ENCODE peak calls at places on chromosomes 7 and 10, in five cellular contexts. D, B, I, F and V are unnamed samples.

GRCh38 chr7:157440346-157441022 is 103.7 kb downstream of the DNAJB6 start:
- DNase-seq in D (no peak), B (no peak), I (no peak), F (no peak), V (no peak)

GRCh38 chr7:85851571-85852193 is 664.8 kb upstream of the SEMA3D start:
- DNase-seq in D (peak; percentile 16), B (no peak), I (no peak), F (peak; percentile 10), V (peak; percentile 69)

GRCh38 chr7:78149787-78150186 is 351.2 kb downstream of the PHTF2 start:
- DNase-seq in D (no peak), B (no peak), I (no peak), F (no peak), V (peak; percentile 85)

GRCh38 chr7:69162931-69163330 is 435.3 kb upstream of the AUTS2 start:
- DNase-seq in D (no peak), B (no peak), I (no peak), F (no peak), V (no peak)

GRCh38 chr7:30285067-30285530 is 702 bp downstream of the ZNRF2 start:
- DNase-seq in D (no peak), B (peak; percentile 47), I (no peak), F (no peak), V (peak; percentile 8)

GRCh38 chr10:121919666-121920065 is 8.2 kb downstream of the ATE1 start:
- DNase-seq in D (no peak), B (no peak), I (no peak), F (no peak), V (no peak)

GRCh38 chr10:9634466-9634865 is 1383.2 kb upstream of the CELF2 start:
- DNase-seq in D (no peak), B (no peak), I (no peak), F (no peak), V (peak; percentile 90)

GRCh38 chr7:114843102-114843501 is 78.8 kb upstream of the MDFIC start:
- DNase-seq in D (no peak), B (no peak), I (no peak), F (no peak), V (no peak)

GRCh38 chr7:41630741-41631140 is 72.1 kb downstream of the INHBA start:
- DNase-seq in D (no peak), B (no peak), I (no peak), F (no peak), V (no peak)

GRCh38 chr7:2610898-2611297 is 20.9 kb upstream of the TTYH3 start:
- DNase-seq in D (no peak), B (no peak), I (no peak), F (no peak), V (no peak)

DNA sequence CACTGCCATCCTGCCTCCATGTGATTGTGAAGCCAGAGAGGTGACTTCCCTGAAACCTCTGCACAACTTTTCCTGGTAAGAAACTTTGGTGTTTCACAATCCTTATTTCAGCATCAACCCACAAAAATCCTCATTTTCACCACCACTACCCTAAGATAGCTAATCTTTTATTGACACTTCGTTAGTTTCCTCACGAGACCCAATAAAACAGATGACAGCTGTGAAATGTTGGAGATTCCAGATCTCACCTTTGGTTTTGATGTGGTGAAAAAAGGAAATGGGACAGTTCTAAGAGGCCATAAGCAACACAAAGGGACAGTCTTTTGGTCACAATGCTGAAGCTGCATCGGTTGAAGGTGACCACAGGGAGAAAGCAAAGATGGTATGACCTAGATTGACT is 60.0 kb upstream of the TM9SF3 start:
- DNase-seq in D (no peak), B (no peak), I (no peak), F (no peak), V (no peak)
- TF ChIP-seq MAFK in D (no peak), B (no peak), I (no peak), F (no peak), V (no peak)

DNA sequence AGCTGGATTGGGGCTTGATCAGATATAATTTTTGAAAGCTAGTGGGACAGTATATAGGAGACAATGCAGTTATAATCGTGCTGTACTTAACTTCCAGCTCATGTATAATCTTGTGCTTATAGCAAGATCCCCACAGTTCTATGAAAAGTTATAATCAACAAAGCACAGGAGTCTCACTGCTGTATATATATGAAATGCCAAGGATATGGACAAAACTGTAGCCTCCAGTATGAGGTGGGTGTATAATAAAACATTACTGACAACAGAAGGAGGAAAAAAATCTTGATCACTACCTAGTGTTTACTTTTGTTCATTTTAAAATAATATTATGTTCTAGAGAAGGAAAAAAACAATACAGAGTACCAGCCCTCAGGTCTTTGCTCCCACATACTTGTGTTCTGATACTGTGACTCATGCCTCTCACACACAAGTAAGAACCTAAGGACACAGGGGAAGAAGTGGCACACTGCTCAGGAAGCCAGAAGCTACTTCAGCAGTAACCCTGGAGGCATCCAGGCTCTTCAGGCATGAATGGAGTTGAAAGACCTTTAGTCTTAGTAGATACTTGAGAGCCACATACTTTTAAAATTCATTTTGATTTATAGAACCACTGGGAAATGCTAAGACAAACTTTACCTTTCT is 265.7 kb upstream of the IMMP2L start:
- DNase-seq in D (no peak), B (no peak), I (no peak), F (no peak), V (peak; percentile 68)
- TF ChIP-seq MAFK in D (no peak), B (no peak), I (no peak), F (no peak), V (no peak)

DNA sequence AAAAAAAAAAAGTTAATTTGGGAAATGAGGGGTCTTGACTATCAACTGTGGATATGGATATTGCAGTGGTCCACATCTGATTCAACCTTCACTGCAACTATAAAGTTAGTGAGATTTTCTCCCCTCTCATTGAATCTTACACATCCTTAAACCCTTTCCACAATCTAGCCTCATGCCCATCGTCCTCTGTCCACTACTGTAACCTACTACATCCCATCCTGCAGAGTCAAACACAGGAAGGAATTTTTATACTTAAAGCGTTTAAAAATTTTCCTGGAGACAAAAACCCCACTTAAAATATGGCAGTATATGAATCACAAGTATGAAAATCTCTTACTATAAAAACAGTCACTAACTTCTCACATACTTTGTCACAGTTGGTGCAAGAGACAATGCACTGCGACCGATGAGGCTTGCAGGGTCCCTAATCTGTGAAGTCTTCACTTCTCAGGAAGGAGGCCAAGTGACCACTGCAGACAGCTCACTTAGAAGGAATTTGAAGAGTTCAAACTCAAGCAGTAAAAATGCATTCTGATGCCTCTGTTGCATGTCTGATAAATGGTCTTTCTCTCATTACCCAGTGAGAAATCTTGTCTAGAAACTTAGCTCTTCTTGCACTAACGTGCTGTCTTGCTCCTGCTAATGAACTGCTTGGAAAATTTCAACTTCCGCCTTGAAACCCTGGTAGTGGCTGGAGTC is 50.3 kb upstream of the ST8SIA6 start:
- DNase-seq in D (no peak), B (no peak), I (no peak), F (no peak), V (peak; percentile 84)
- TF ChIP-seq MAFK in D (no peak), B (no peak), I (no peak), F (no peak), V (no peak)

GRCh38 chr10:124564881-124565280 is 103.3 kb downstream of the LHPP start:
- DNase-seq in D (no peak), B (no peak), I (no peak), F (no peak), V (no peak)

GRCh38 chr10:124560377-124560776 is 98.8 kb downstream of the LHPP start:
- DNase-seq in D (no peak), B (no peak), I (no peak), F (no peak), V (peak; percentile 62)

GRCh38 chr10:124563320-124563719 is 101.7 kb downstream of the LHPP start:
- DNase-seq in D (no peak), B (no peak), I (no peak), F (no peak), V (no peak)

GRCh38 chr10:124561206-124561605 is 99.6 kb downstream of the LHPP start:
- DNase-seq in D (no peak), B (no peak), I (no peak), F (no peak), V (no peak)

DNA sequence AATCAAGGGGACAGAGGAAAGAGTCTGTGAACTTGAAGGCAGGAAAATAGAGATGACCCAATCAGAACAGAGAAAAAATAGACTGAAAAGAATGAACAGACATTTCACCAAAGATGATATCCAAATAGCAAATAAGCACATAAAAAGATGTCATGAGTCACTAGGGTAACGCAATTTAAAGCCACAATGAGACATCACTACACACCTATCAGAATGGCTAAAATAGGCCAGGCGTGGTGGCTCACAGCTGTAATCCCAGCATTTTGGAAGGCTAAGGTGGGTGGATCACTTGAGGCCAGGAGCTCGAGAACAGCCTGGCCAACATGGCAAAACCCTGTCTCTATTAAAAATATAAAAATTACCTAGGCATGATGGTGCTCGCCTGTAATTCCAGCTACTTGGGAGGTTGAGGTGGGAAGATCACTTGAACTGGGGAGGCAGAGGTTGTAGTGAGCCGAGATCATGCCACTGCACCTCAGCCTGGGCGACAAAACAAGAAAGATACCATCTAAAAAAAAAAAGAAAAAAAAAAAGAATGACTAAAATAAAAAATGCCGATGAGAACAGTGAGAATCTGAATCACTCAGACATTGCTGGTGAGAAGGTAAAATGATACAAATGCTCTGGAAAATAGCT is 100.9 kb downstream of the LHPP start:
- DNase-seq in D (no peak), B (no peak), I (no peak), F (no peak), V (no peak)
- TF ChIP-seq MAFK in D (no peak), B (no peak), I (no peak), F (no peak), V (no peak)

GRCh38 chr7:36036590-36036989 is 116.5 kb upstream of the EEPD1 start:
- DNase-seq in D (no peak), B (no peak), I (no peak), F (no peak), V (no peak)
- TF ChIP-seq MAFK in D (no peak), B (no peak), I (no peak), F (no peak), V (no peak)

DNA sequence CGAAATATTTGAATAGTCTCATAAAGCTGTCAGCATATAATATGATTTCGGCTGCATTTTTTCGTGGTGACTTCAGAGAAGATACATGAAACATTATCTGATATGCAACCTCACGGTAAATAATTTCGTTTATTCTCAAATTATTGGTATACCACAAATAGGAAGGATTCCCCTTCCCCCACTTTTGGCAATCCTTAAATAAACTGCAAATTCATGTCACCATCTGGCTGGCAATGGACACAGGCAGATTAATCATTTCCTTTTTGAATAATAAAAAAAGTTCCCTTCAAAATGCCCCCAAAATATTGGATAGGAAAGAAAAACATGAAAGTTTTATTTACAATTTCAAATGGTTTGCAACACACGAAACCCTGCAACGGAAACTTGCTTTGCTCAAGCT is 234.5 kb upstream of the MEOX2 start:
- DNase-seq in D (no peak), B (no peak), I (no peak), F (no peak), V (no peak)
- TF ChIP-seq MAFK in D (no peak), B (no peak), I (no peak), F (no peak), V (no peak)

GRCh38 chr10:44925224-44925623 is 14.1 kb downstream of the TMEM72 start:
- DNase-seq in D (peak; percentile 60), B (peak; percentile 46), I (peak; percentile 75), F (no peak), V (peak; percentile 6)
- TF ChIP-seq MAFK in D (no peak), B (no peak), I (no peak), F (no peak), V (no peak)

DNA sequence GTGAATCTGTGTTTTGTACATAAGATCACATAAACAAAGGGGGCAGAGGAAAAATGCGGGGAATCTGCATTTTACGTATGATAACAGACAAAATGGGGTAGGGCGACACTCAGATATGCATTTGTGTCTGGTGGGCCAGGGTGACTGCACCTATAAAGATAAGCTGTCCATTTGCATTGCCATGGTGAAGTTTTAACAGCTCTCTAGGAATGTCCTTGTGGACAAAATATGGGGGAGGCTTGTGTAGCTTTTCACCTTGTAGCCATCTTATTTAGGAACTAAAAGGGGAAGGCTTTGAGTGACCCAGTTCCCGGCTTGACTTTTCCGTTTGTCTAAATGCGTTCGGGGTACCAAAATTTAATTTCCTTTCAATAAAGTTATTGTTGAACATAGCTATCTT is 92.4 kb upstream of the AGBL3 start:
- DNase-seq in D (no peak), B (no peak), I (no peak), F (no peak), V (no peak)
- TF ChIP-seq MAFK in D (no peak), B (no peak), I (no peak), F (no peak), V (no peak)